ENCODE peak calls at places on chromosomes 7 and 10, in five cellular contexts. P is NCI-H510A treated with DMSO at 0.1 percent for 48 hours, T is osteoblast, M is GM06990, O is cardiac muscle cell. A is an unnamed sample.

GRCh38 chr10:125662616-125663015 is 20.3 kb downstream of the TEX36 start:
- DNase-seq in M (no peak), T (peak), P (no peak), O (no peak), A (no peak)

GRCh38 chr7:24741691-24742639 is 15.3 kb downstream of the GSDME start:
- DNase-seq in T (peak), P (no peak), O (peak), M (no peak), A (peak)

GRCh38 chr10:6431186-6431585 is 148.9 kb downstream of the PRKCQ start:
- DNase-seq in M (no peak), T (no peak), P (no peak), O (no peak), A (no peak)

GRCh38 chr7:29881724-29882123 is 75.4 kb downstream of the WIPF3 start:
- DNase-seq in M (no peak), P (peak), T (no peak), O (no peak), A (no peak)

GRCh38 chr7:151925446-151926335 is 30.6 kb upstream of the GALNTL5 start:
- DNase-seq in T (no peak), P (peak), O (peak), M (no peak), A (no peak)

GRCh38 chr10:2985729-2986232 is 81.6 kb upstream of the PFKP start:
- DNase-seq in O (no peak), M (no peak), P (no peak), T (peak), A (no peak)

GRCh38 chr10:101771380-101771779 is 4.5 kb downstream of the FGF8 start:
- DNase-seq in P (no peak), T (no peak), O (no peak), M (no peak), A (no peak)

GRCh38 chr10:12186324-12186723 is 9.4 kb downstream of the NUDT5 start:
- DNase-seq in T (no peak), P (no peak), M (no peak), O (no peak), A (no peak)